ENCODE peak calls at places on chromosomes 7 and 10, in six cellular contexts. One of them, this sample, is unnamed.
A peak's percentile ranks its signal among the peaks of the same experiment; 100 is the strongest.

GRCh38 chr7:147524726-147525245 is 1065.8 kb upstream of the C7orf33 start:
- DNase-seq in IMR-90: no peak
- DNase-seq in endothelial cell of umbilical vein: no peak
- DNase-seq in heart right ventricle: no peak
- DNase-seq in stomach: no peak
- DNase-seq in left ventricle myocardium inferior: no peak
- DNase-seq in this sample: no peak

GRCh38 chr7:148821422-148821821 is 62.7 kb downstream of the EZH2 start:
- DNase-seq in IMR-90: no peak
- DNase-seq in endothelial cell of umbilical vein: no peak
- DNase-seq in heart right ventricle: no peak
- DNase-seq in stomach: no peak
- DNase-seq in left ventricle myocardium inferior: no peak
- DNase-seq in this sample: no peak

GRCh38 chr7:76337147-76337546 is 21.6 kb downstream of the YWHAG start:
- DNase-seq in IMR-90: no peak
- DNase-seq in endothelial cell of umbilical vein: no peak
- DNase-seq in heart right ventricle: no peak
- DNase-seq in stomach: no peak
- DNase-seq in left ventricle myocardium inferior: no peak
- DNase-seq in this sample: no peak

GRCh38 chr7:13603661-13604060 is 385.8 kb downstream of the ETV1 start:
- DNase-seq in IMR-90: peak; percentile 1
- DNase-seq in endothelial cell of umbilical vein: no peak
- DNase-seq in heart right ventricle: no peak
- DNase-seq in stomach: no peak
- DNase-seq in left ventricle myocardium inferior: no peak
- DNase-seq in this sample: no peak

GRCh38 chr10:24174014-24174413 is 34.9 kb upstream of the KIAA1217 start:
- DNase-seq in IMR-90: no peak
- DNase-seq in endothelial cell of umbilical vein: no peak
- DNase-seq in heart right ventricle: no peak
- DNase-seq in stomach: no peak
- DNase-seq in left ventricle myocardium inferior: no peak
- DNase-seq in this sample: no peak

GRCh38 chr7:26658698-26659084 is 205.7 kb downstream of the SKAP2 start:
- DNase-seq in IMR-90: no peak
- DNase-seq in endothelial cell of umbilical vein: no peak
- DNase-seq in heart right ventricle: no peak
- DNase-seq in stomach: no peak
- DNase-seq in left ventricle myocardium inferior: no peak
- DNase-seq in this sample: no peak

GRCh38 chr7:96596120-96596826 is 113.4 kb downstream of the SEM1 start:
- DNase-seq in IMR-90: no peak
- DNase-seq in endothelial cell of umbilical vein: peak; percentile 21
- DNase-seq in heart right ventricle: no peak
- DNase-seq in stomach: no peak
- DNase-seq in left ventricle myocardium inferior: no peak
- DNase-seq in this sample: no peak

GRCh38 chr10:1037098-1037497 is 11.4 kb upstream of the IDI2 start:
- DNase-seq in IMR-90: no peak
- DNase-seq in endothelial cell of umbilical vein: no peak
- DNase-seq in heart right ventricle: no peak
- DNase-seq in stomach: no peak
- DNase-seq in left ventricle myocardium inferior: no peak
- DNase-seq in this sample: no peak

GRCh38 chr10:19832624-19833507 is 16.6 kb downstream of the PLXDC2 start:
- DNase-seq in IMR-90: no peak
- DNase-seq in endothelial cell of umbilical vein: no peak
- DNase-seq in heart right ventricle: no peak
- DNase-seq in stomach: no peak
- DNase-seq in left ventricle myocardium inferior: no peak
- DNase-seq in this sample: no peak

GRCh38 chr7:6730343-6730633 is 23.5 kb upstream of the ZNF12 start:
- DNase-seq in IMR-90: peak; percentile 33
- DNase-seq in endothelial cell of umbilical vein: no peak
- DNase-seq in heart right ventricle: no peak
- DNase-seq in stomach: no peak
- DNase-seq in left ventricle myocardium inferior: no peak
- DNase-seq in this sample: no peak

GRCh38 chr7:151178236-151178635 is 8.8 kb downstream of the ASB10 start:
- DNase-seq in IMR-90: no peak
- DNase-seq in endothelial cell of umbilical vein: no peak
- DNase-seq in heart right ventricle: no peak
- DNase-seq in stomach: peak; percentile 3
- DNase-seq in left ventricle myocardium inferior: no peak
- DNase-seq in this sample: no peak

GRCh38 chr7:159027091-159027802 is 117.4 kb downstream of the VIPR2 start:
- DNase-seq in IMR-90: no peak
- DNase-seq in endothelial cell of umbilical vein: no peak
- DNase-seq in heart right ventricle: no peak
- DNase-seq in stomach: no peak
- DNase-seq in left ventricle myocardium inferior: no peak
- DNase-seq in this sample: no peak

GRCh38 chr7:1967512-1968396 is 265.0 kb downstream of the MAD1L1 start:
- DNase-seq in IMR-90: no peak
- DNase-seq in endothelial cell of umbilical vein: no peak
- DNase-seq in heart right ventricle: no peak
- DNase-seq in stomach: no peak
- DNase-seq in left ventricle myocardium inferior: peak; percentile 1
- DNase-seq in this sample: no peak

GRCh38 chr10:48590945-48591344 is 13.9 kb downstream of the ARHGAP22 start:
- DNase-seq in IMR-90: no peak
- DNase-seq in endothelial cell of umbilical vein: no peak
- DNase-seq in heart right ventricle: no peak
- DNase-seq in stomach: no peak
- DNase-seq in left ventricle myocardium inferior: no peak
- DNase-seq in this sample: no peak

GRCh38 chr10:130045801-130046321 is 64.8 kb downstream of the C10orf143 start:
- DNase-seq in IMR-90: no peak
- DNase-seq in endothelial cell of umbilical vein: no peak
- DNase-seq in heart right ventricle: no peak
- DNase-seq in stomach: no peak
- DNase-seq in left ventricle myocardium inferior: no peak
- DNase-seq in this sample: no peak

GRCh38 chr7:129664029-129665012 is 52.8 kb downstream of the NRF1 start:
- DNase-seq in IMR-90: peak; percentile 83
- DNase-seq in endothelial cell of umbilical vein: peak; percentile 75
- DNase-seq in heart right ventricle: no peak
- DNase-seq in stomach: no peak
- DNase-seq in left ventricle myocardium inferior: no peak
- DNase-seq in this sample: peak; percentile 72

GRCh38 chr7:65239707-65240352 is 133.8 kb upstream of the ZNF92 start:
- DNase-seq in IMR-90: no peak
- DNase-seq in endothelial cell of umbilical vein: peak; percentile 25
- DNase-seq in heart right ventricle: peak; percentile 29
- DNase-seq in stomach: peak; percentile 52
- DNase-seq in left ventricle myocardium inferior: no peak
- DNase-seq in this sample: no peak

GRCh38 chr7:1978656-1979590 is 253.8 kb downstream of the MAD1L1 start:
- DNase-seq in IMR-90: no peak
- DNase-seq in endothelial cell of umbilical vein: no peak
- DNase-seq in heart right ventricle: no peak
- DNase-seq in stomach: no peak
- DNase-seq in left ventricle myocardium inferior: no peak
- DNase-seq in this sample: no peak

GRCh38 chr7:77327932-77328628 is 88.1 kb downstream of the GSAP start:
- DNase-seq in IMR-90: no peak
- DNase-seq in endothelial cell of umbilical vein: peak; percentile 40
- DNase-seq in heart right ventricle: no peak
- DNase-seq in stomach: no peak
- DNase-seq in left ventricle myocardium inferior: peak; percentile 23
- DNase-seq in this sample: peak; percentile 35

GRCh38 chr7:138001529-138002095 is at the start of gene CREB3L2:
- DNase-seq in IMR-90: peak; percentile 57
- DNase-seq in endothelial cell of umbilical vein: no peak
- DNase-seq in heart right ventricle: peak; percentile 68
- DNase-seq in stomach: peak; percentile 67
- DNase-seq in left ventricle myocardium inferior: peak; percentile 60
- DNase-seq in this sample: no peak

GRCh38 chr10:60572511-60573194 is 183.0 kb upstream of the ANK3 start:
- DNase-seq in IMR-90: peak; percentile 67
- DNase-seq in endothelial cell of umbilical vein: peak; percentile 18
- DNase-seq in heart right ventricle: peak; percentile 23
- DNase-seq in stomach: peak; percentile 44
- DNase-seq in left ventricle myocardium inferior: peak; percentile 18
- DNase-seq in this sample: peak; percentile 58

GRCh38 chr10:31242902-31243301 is 76.1 kb upstream of the ZEB1 start:
- DNase-seq in IMR-90: peak; percentile 99
- DNase-seq in endothelial cell of umbilical vein: peak; percentile 89
- DNase-seq in heart right ventricle: no peak
- DNase-seq in stomach: no peak
- DNase-seq in left ventricle myocardium inferior: no peak
- DNase-seq in this sample: peak; percentile 80

GRCh38 chr10:44516941-44517340 is 132.0 kb upstream of the CXCL12 start:
- DNase-seq in IMR-90: no peak
- DNase-seq in endothelial cell of umbilical vein: peak; percentile 3
- DNase-seq in heart right ventricle: no peak
- DNase-seq in stomach: no peak
- DNase-seq in left ventricle myocardium inferior: no peak
- DNase-seq in this sample: no peak

DNA sequence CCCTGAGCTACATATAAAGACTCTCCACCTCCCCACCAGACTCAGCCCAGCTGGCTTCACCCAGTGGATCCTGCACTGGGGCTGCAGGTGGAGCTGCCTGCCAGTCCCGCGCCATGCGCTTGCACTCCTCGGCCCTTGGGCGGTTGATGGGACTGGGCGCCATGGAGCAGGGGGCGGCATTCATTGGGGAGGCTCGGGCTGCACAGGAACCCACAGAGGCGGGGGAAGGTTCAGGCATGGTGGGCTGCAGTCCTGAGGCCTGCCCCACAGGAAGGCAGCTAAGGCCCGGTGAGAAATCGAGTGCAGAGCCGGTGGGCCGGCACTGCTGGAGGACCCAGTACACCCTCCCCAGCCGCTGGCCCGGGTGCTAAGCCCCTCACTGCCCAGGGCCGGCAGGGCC is 157.2 kb upstream of the GNAI1 start:
- DNase-seq in IMR-90: no peak
- DNase-seq in endothelial cell of umbilical vein: no peak
- DNase-seq in heart right ventricle: no peak
- DNase-seq in stomach: no peak
- DNase-seq in left ventricle myocardium inferior: no peak
- DNase-seq in this sample: no peak
- H3K4me3 ChIP-seq in IMR-90: no peak overlapping the region
- H3K4me3 ChIP-seq in endothelial cell of umbilical vein: no peak overlapping the region
- H3K4me3 ChIP-seq in heart right ventricle: no peak overlapping the region
- H3K4me3 ChIP-seq in stomach: no peak overlapping the region
- H3K4me3 ChIP-seq in left ventricle myocardium inferior: no peak overlapping the region
- H3K4me3 ChIP-seq in this sample: no peak overlapping the region

DNA sequence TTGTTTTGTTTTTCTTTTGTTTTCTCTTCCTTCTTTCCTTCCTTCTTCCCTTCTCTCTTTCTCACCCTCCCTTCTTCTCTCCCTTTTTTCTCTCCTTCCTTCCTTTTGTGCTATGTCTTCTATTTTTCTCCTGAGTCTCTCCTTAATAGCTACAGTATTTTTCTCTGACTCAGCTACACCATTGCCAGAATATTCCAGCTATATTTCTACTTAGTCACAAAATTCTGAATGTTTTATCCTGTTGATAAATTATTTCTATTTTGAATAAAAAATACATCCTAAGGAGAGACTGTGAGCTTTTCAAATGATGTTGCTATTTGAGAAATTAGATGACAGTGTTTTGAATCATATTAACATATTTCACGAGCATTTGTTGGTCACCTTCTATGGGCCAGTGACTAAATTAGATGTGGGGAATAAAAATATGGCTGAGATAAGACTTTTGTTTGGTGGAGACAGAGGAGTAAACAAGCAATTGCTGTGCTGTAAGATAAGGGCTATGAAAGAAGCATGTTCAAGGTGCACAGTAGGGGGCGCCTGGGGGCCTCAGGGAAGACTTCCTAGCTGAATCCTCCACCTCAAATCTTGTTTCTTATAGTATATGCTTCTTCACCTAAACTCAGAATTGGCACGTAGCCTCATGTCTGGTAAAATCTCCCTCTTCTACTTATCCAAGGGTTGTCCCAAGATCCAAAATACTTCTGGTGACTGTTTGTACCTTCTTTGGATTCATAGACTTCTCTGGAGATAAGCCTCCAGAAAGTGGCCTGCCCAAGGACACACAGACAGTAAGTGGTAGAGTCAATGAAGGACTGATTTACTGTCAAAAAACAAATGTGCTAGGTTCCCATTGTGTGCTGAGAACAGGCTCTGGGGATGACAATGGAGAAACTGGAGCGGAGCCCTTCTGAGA is 115.5 kb upstream of the CREB5 start:
- DNase-seq in IMR-90: peak; percentile 56
- DNase-seq in endothelial cell of umbilical vein: peak; percentile 27
- DNase-seq in heart right ventricle: peak; percentile 22
- DNase-seq in stomach: no peak
- DNase-seq in left ventricle myocardium inferior: peak; percentile 21
- DNase-seq in this sample: no peak
- TF ChIP-seq CTCF in IMR-90: peak; percentile 56
- TF ChIP-seq CTCF in endothelial cell of umbilical vein: peak; percentile 67
- TF ChIP-seq CTCF in heart right ventricle: peak; percentile 51
- TF ChIP-seq CTCF in stomach: no peak
- TF ChIP-seq CTCF in left ventricle myocardium inferior: peak; percentile 56
- TF ChIP-seq CTCF in this sample: peak; percentile 62

DNA sequence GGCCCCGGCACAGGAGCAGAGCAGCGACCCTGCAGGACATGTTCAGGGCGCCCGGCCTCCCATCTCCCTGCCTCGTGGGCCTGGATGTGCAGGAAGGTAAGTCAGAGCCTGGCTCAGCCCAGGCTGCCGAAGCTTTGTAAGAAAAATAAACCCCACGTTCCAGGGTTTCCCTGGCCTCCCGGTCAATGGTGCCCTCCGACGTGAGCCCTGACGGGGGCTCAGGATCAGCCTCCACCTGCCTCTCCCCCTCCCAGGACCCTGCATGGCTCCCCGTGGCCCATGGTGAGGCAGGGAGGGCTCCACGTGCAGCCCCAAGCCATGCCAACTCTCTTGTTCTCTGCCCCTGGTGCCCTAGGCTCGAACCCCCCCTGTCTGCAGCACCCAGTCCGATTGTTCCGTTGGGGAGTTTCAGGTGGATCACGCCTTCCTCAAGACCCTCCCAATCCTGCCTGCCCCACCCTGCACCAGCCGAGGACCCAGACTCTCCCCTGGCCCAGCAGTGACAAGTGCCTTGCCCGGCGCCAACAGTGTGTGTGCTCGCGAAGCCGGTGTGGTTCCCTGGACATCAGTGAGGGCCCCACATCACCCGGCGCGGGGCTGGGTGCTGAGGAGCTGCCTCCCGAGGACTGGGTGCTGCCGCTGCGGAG is 73.2 kb downstream of the PDGFA start:
- DNase-seq in IMR-90: no peak
- DNase-seq in endothelial cell of umbilical vein: no peak
- DNase-seq in heart right ventricle: no peak
- DNase-seq in stomach: no peak
- DNase-seq in left ventricle myocardium inferior: no peak
- DNase-seq in this sample: no peak
- H3K4me3 ChIP-seq in IMR-90: no peak overlapping the region
- H3K4me3 ChIP-seq in endothelial cell of umbilical vein: no peak overlapping the region
- H3K4me3 ChIP-seq in heart right ventricle: no peak overlapping the region
- H3K4me3 ChIP-seq in stomach: no peak overlapping the region
- H3K4me3 ChIP-seq in left ventricle myocardium inferior: no peak overlapping the region
- H3K4me3 ChIP-seq in this sample: no peak overlapping the region

DNA sequence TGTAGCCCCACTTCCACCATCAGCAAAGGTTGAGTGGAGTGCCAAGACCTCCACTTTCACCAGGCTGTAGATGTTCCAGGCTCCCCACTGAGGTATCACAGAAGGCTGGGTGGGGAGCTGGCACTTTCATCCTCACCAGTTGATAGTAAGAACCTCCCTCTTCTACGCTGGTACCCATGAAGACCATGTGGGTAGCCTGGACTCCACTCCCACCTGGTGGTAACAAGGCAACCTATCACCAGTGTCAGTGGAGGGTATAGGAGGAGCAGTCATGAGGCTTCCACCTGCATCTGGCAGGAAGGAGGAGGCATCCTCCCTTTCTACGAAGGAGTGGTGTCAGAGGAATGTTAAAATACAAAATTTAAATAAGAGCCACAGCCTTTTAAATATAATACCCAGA is 4.4 kb downstream of the SMIM30 start:
- DNase-seq in IMR-90: no peak
- DNase-seq in endothelial cell of umbilical vein: no peak
- DNase-seq in heart right ventricle: no peak
- DNase-seq in stomach: no peak
- DNase-seq in left ventricle myocardium inferior: no peak
- DNase-seq in this sample: no peak
- TF ChIP-seq CTCF in IMR-90: no peak
- TF ChIP-seq CTCF in endothelial cell of umbilical vein: no peak
- TF ChIP-seq CTCF in heart right ventricle: peak; percentile 18
- TF ChIP-seq CTCF in stomach: no peak
- TF ChIP-seq CTCF in left ventricle myocardium inferior: peak; percentile 34
- TF ChIP-seq CTCF in this sample: peak; percentile 18